ENCODE peak calls at places on chromosomes 2 and 18, in nine cellular contexts. S is globus pallidus; O is naive thymus-derived CD4-positive, alpha-beta T cell; R is G401; E is HTR-8/SVneo; Y is HuH-7.5; Q is GM03348; U is stimulated activated CD4-positive, alpha-beta T cell treated with anti-CD3 and anti-CD28 coated beads, Interleukin-1b, Interleukin-23, amount 100 ng/mL, for 24 hours; V is NCI-H345. I is an unnamed sample.

GRCh38 chr18:70659026-70659726 is 370.3 kb downstream of the SOCS6 start:
- DNase-seq in S (no peak), Q (no peak), R (no peak), U (no peak), Y (no peak), E (no peak), O (peak), V (no peak), I (no peak)

GRCh38 chr2:127365211-127365643 is 22.5 kb downstream of the MAP3K2 start:
- DNase-seq in Y (no peak), U (no peak), O (no peak), R (no peak), Q (no peak), E (no peak), V (no peak), S (no peak), I (no peak)

GRCh38 chr2:96344011-96344410 is 8.4 kb downstream of the NCAPH start:
- DNase-seq in R (no peak), Y (no peak), Q (no peak), O (no peak), S (peak), V (no peak), E (no peak), U (no peak), I (peak)

GRCh38 chr2:64601027-64601767 is 52.5 kb downstream of the SERTAD2 start:
- DNase-seq in U (no peak), O (no peak), V (no peak), S (no peak), E (no peak), Y (no peak), R (no peak), Q (no peak), I (no peak)

GRCh38 chr2:180722551-180723239 is 257.7 kb upstream of the UBE2E3 start:
- DNase-seq in Y (no peak), V (no peak), Q (peak), S (no peak), E (no peak), U (no peak), R (no peak), O (no peak), I (peak)

GRCh38 chr2:185921048-185921756 is 182.6 kb downstream of the FSIP2 start:
- DNase-seq in U (no peak), R (no peak), Y (no peak), E (no peak), Q (no peak), O (no peak), S (no peak), V (no peak), I (no peak)

GRCh38 chr18:9434240-9434701 is 41.0 kb upstream of the RALBP1 start:
- DNase-seq in O (no peak), S (no peak), R (no peak), E (no peak), Q (no peak), Y (no peak), U (no peak), V (no peak), I (no peak)

GRCh38 chr2:117087565-117088291 is 726.8 kb upstream of the DDX18 start:
- DNase-seq in V (peak), Y (no peak), Q (no peak), E (no peak), U (no peak), S (no peak), R (no peak), O (no peak), I (no peak)

GRCh38 chr2:181430406-181431199 is 26.6 kb upstream of the ITGA4 start:
- DNase-seq in Q (no peak), S (no peak), O (no peak), R (peak), U (no peak), Y (no peak), V (no peak), E (no peak), I (no peak)

GRCh38 chr2:72694715-72695496 is 130.9 kb downstream of the EXOC6B start:
- DNase-seq in R (peak), Y (peak), V (no peak), S (no peak), Q (peak), O (no peak), E (peak), U (no peak), I (no peak)

GRCh38 chr2:168060956-168061750 is 186.2 kb downstream of the STK39 start:
- DNase-seq in Q (peak), E (no peak), O (no peak), Y (no peak), R (no peak), S (peak), V (no peak), U (no peak), I (peak)

GRCh38 chr2:59236723-59237122 is 995.6 kb upstream of the FANCL start:
- DNase-seq in U (no peak), Q (peak), V (no peak), S (no peak), E (no peak), O (no peak), R (no peak), Y (no peak), I (no peak)

GRCh38 chr2:61887684-61888303 is 662 bp downstream of the CCT4 start:
- DNase-seq in S (no peak), R (no peak), E (no peak), Q (peak), Y (no peak), O (peak), U (no peak), V (no peak), I (peak)

GRCh38 chr18:62999392-62999791 is 284.1 kb downstream of the PHLPP1 start:
- DNase-seq in R (peak), S (peak), O (no peak), Q (peak), Y (no peak), E (no peak), U (no peak), V (no peak), I (peak)

GRCh38 chr18:72811047-72811446 is 56.7 kb downstream of the NETO1 start:
- DNase-seq in E (no peak), R (no peak), S (no peak), Q (no peak), V (no peak), Y (no peak), O (no peak), U (no peak), I (no peak)

GRCh38 chr2:233081731-233082221 is 21.6 kb downstream of the INPP5D start:
- DNase-seq in V (no peak), O (no peak), R (no peak), Y (no peak), U (no peak), E (no peak), Q (no peak), S (no peak), I (no peak)

GRCh38 chr2:137771064-137771463 is 193.2 kb upstream of the HNMT start:
- DNase-seq in Y (no peak), S (no peak), Q (no peak), O (no peak), U (no peak), R (no peak), E (no peak), V (no peak), I (no peak)